ENCODE peak calls at places on chromosomes 5 and 9, in six cellular contexts. X, S, G, P, B and M are unnamed samples.

GRCh38 chr5:93163010-93163663 is 417.9 kb downstream of the NR2F1-AS1 start:
- DNase-seq in X (peak; percentile 96), S (no peak), G (peak; percentile 87), P (peak; percentile 51), B (no peak), M (peak; percentile 12)

GRCh38 chr9:13049223-13049622 is 230.3 kb downstream of the MPDZ start:
- DNase-seq in X (no peak), S (no peak), G (peak; percentile 13), P (no peak), B (no peak), M (no peak)

GRCh38 chr5:28574616-28575015 is 1536.2 kb upstream of the CDH9 start:
- DNase-seq in X (no peak), S (no peak), G (no peak), P (no peak), B (no peak), M (no peak)

GRCh38 chr5:33195431-33196128 is 245.2 kb upstream of the TARS1 start:
- DNase-seq in X (peak; percentile 70), S (no peak), G (peak; percentile 62), P (peak; percentile 39), B (no peak), M (no peak)

GRCh38 chr5:135832941-135833340 is 1.5 kb upstream of the SLC25A48 start:
- DNase-seq in X (no peak), S (no peak), G (no peak), P (no peak), B (no peak), M (no peak)

GRCh38 chr9:13586726-13587392 is 307.4 kb upstream of the MPDZ start:
- DNase-seq in X (no peak), S (no peak), G (no peak), P (no peak), B (no peak), M (no peak)

GRCh38 chr9:70600479-70600878 is 186.0 kb upstream of the KLF9 start:
- DNase-seq in X (no peak), S (no peak), G (peak; percentile 81), P (no peak), B (no peak), M (no peak)

GRCh38 chr9:111582888-111583287 is 16.6 kb downstream of the PTGR1 start:
- DNase-seq in X (peak; percentile 64), S (no peak), G (peak; percentile 80), P (peak; percentile 55), B (no peak), M (no peak)

GRCh38 chr9:76109953-76110352 is 219.5 kb downstream of the PCSK5 start:
- DNase-seq in X (no peak), S (peak; percentile 29), G (peak; percentile 14), P (no peak), B (no peak), M (no peak)

GRCh38 chr5:77770293-77771005 is 5.7 kb downstream of the TBCA start:
- DNase-seq in X (peak; percentile 39), S (no peak), G (no peak), P (no peak), B (no peak), M (no peak)

GRCh38 chr5:101782352-101783087 is 513.6 kb downstream of the SLCO4C1 start:
- DNase-seq in X (peak; percentile 62), S (no peak), G (no peak), P (no peak), B (no peak), M (no peak)

GRCh38 chr5:125446986-125447385 is 700.5 kb upstream of the ZNF608 start:
- DNase-seq in X (peak; percentile 89), S (no peak), G (peak; percentile 93), P (peak; percentile 32), B (no peak), M (no peak)

GRCh38 chr5:56155085-56155484 is 78.0 kb downstream of the ANKRD55 start:
- DNase-seq in X (no peak), S (no peak), G (no peak), P (no peak), B (no peak), M (no peak)

GRCh38 chr5:113294341-113295110 is 140.3 kb downstream of the TSSK1B start:
- DNase-seq in X (peak; percentile 73), S (peak; percentile 83), G (peak; percentile 96), P (peak; percentile 48), B (peak; percentile 94), M (peak; percentile 77)

GRCh38 chr5:32712463-32713395 is 1.6 kb downstream of the NPR3 start:
- DNase-seq in X (peak; percentile 15), S (no peak), G (peak; percentile 47), P (no peak), B (no peak), M (no peak)

GRCh38 chr5:146076028-146076427 is 29.3 kb downstream of the PLAC8L1 start:
- DNase-seq in X (no peak), S (no peak), G (no peak), P (peak; percentile 5), B (no peak), M (no peak)

GRCh38 chr5:77847814-77848290 is 71.7 kb upstream of the TBCA start:
- DNase-seq in X (no peak), S (no peak), G (no peak), P (no peak), B (no peak), M (no peak)

GRCh38 chr5:135705941-135706340 is 127.2 kb upstream of the CXCL14 start:
- DNase-seq in X (no peak), S (no peak), G (no peak), P (no peak), B (no peak), M (peak; percentile 35)

GRCh38 chr9:88651682-88652633 is 117.0 kb downstream of the NXNL2 start:
- DNase-seq in X (peak; percentile 69), S (peak; percentile 59), G (peak; percentile 99), P (peak; percentile 83), B (peak; percentile 94), M (no peak)

GRCh38 chr5:93584531-93585053 is 1.6 kb downstream of the NR2F1 start:
- DNase-seq in X (no peak), S (no peak), G (no peak), P (no peak), B (no peak), M (peak; percentile 36)

GRCh38 chr5:59019078-59019477 is 436.2 kb downstream of the RAB3C start:
- DNase-seq in X (no peak), S (no peak), G (no peak), P (no peak), B (no peak), M (no peak)

GRCh38 chr9:135613946-135614805 is 25.2 kb downstream of the GLT6D1 start:
- DNase-seq in X (no peak), S (no peak), G (no peak), P (no peak), B (peak; percentile 49), M (no peak)

GRCh38 chr5:73447234-73448071 is 1.1 kb downstream of the FOXD1 start:
- DNase-seq in X (peak; percentile 38), S (no peak), G (peak; percentile 72), P (peak; percentile 70), B (no peak), M (peak; percentile 64)

GRCh38 chr9:118961857-118962256 is 407.4 kb downstream of the BRINP1 start:
- DNase-seq in X (no peak), S (no peak), G (peak; percentile 63), P (peak; percentile 2), B (no peak), M (no peak)

GRCh38 chr9:17906841-17907779 is 328.2 kb downstream of the SH3GL2 start:
- DNase-seq in X (no peak), S (no peak), G (no peak), P (no peak), B (no peak), M (no peak)

GRCh38 chr5:140734354-140734753 is 34.1 kb downstream of the ZMAT2 start:
- DNase-seq in X (peak; percentile 3), S (no peak), G (peak; percentile 12), P (peak; percentile 50), B (no peak), M (no peak)

GRCh38 chr5:84163671-84164070 is 221.0 kb downstream of the EDIL3 start:
- DNase-seq in X (no peak), S (no peak), G (no peak), P (no peak), B (no peak), M (no peak)

GRCh38 chr5:36403601-36404311 is 102.1 kb upstream of the RANBP3L start:
- DNase-seq in X (no peak), S (peak; percentile 35), G (peak; percentile 96), P (no peak), B (peak; percentile 74), M (no peak)

GRCh38 chr5:117326997-117327396 is 752.4 kb upstream of the SEMA6A start:
- DNase-seq in X (no peak), S (no peak), G (no peak), P (no peak), B (no peak), M (no peak)
- TF ChIP-seq CTCF in X (no peak), S (no peak), G (no peak), P (no peak), B (no peak), M (no peak)

DNA sequence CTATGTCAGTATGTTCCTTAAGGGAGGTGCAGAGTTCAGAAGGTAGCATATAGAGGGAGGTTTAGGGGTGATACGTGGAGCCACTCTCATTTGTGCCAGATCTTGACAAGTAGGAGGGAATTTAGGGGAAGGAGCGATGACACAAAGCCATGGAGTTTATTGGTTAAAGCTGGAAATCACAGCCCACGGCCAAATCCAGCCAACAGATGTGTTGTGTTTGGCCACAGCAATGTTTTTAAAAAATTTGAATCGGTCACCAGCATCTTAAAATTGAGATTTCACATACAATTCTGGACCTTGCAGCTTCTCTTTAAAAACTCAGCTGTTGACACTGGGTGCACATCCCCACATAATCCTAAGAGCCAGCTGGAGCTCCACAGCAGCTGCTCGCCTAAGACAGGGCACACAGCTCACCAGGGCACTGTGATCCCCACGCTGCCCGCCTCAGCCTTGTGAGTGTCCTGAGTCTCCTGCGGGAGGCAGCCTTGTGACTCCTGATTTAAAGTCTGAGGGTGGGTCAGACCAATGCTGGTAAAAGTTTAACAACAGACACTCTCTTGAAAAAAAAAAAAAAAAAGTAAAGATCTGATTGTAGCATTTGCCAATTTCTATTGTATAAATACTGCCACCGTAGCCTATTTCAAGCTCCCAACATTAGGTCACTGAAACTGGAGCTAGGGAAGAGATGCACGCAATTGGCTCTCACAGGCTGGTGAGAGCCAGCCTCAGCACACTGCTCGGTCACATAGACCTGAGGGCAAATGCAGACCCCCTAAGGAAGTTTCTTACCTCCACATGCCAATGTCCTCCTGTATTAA is 124.9 kb downstream of the HSD17B3 start:
- DNase-seq in X (no peak), S (no peak), G (peak; percentile 48), P (peak; percentile 42), B (no peak), M (no peak)
- TF ChIP-seq CTCF in X (no peak), S (no peak), G (no peak), P (peak; percentile 14), B (no peak), M (no peak)

GRCh38 chr5:128155793-128156192 is 72.2 kb downstream of the SLC12A2 start:
- DNase-seq in X (no peak), S (no peak), G (peak; percentile 40), P (no peak), B (no peak), M (no peak)
- TF ChIP-seq CTCF in X (no peak), S (no peak), G (no peak), P (no peak), B (no peak), M (no peak)

GRCh38 chr9:114153761-114154596 is 1.4 kb upstream of the COL27A1 start:
- DNase-seq in X (peak; percentile 44), S (no peak), G (peak; percentile 52), P (peak; percentile 52), B (no peak), M (peak; percentile 49)
- TF ChIP-seq CTCF in X (peak; percentile 53), S (no peak), G (peak; percentile 53), P (peak; percentile 46), B (no peak), M (no peak)